ENCODE peak calls at places on chromosomes 1 and 21, in six cellular contexts. Q is sigmoid colon, R is PC-3, G is stomach, V is astrocyte, D is BE2C. U is an unnamed sample.
A peak's percentile ranks its signal among the peaks of the same experiment; 100 is the strongest.

GRCh38 chr1:53176452-53177344 is 19.9 kb upstream of the CPT2 start:
- DNase-seq in R (peak; percentile 91), Q (peak; percentile 81), V (peak; percentile 47), D (peak; percentile 15), G (peak; percentile 79), U (no peak)

GRCh38 chr21:35540950-35541632 is 492.0 kb upstream of the RUNX1 start:
- DNase-seq in Q (no peak), G (no peak), V (peak; percentile 17), D (no peak), R (no peak), U (no peak)

GRCh38 chr1:190579517-190580193 is 102.0 kb upstream of the BRINP3 start:
- DNase-seq in D (no peak), R (no peak), V (no peak), G (no peak), Q (no peak), U (no peak)

GRCh38 chr1:117095237-117095636 is 26.3 kb downstream of the TRIM45 start:
- DNase-seq in R (no peak), G (no peak), D (no peak), Q (no peak), V (peak; percentile 95), U (no peak)

GRCh38 chr1:113390871-113391642 is 742 bp downstream of the MAGI3 start:
- DNase-seq in G (peak; percentile 67), V (no peak), R (peak; percentile 54), Q (peak; percentile 80), D (peak; percentile 63), U (no peak)

GRCh38 chr21:14737922-14738321 is 191.8 kb upstream of the SAMSN1 start:
- DNase-seq in Q (no peak), V (no peak), G (peak; percentile 31), R (peak; percentile 83), D (peak; percentile 24), U (peak; percentile 52)

GRCh38 chr21:27189870-27190269 is 223.0 kb upstream of the ADAMTS5 start:
- DNase-seq in G (no peak), V (no peak), R (no peak), D (no peak), Q (no peak), U (no peak)

GRCh38 chr21:29205009-29205408 is 74.6 kb downstream of the MAP3K7CL start:
- DNase-seq in D (no peak), V (no peak), Q (no peak), R (no peak), G (no peak), U (no peak)

GRCh38 chr1:48033495-48034050 is 36.4 kb upstream of the TRABD2B start:
- DNase-seq in G (no peak), Q (no peak), V (no peak), R (no peak), D (no peak), U (no peak)

GRCh38 chr1:32701421-32701911 is 1.1 kb downstream of the SYNC start:
- DNase-seq in D (no peak), R (no peak), G (no peak), Q (no peak), V (no peak), U (no peak)

GRCh38 chr1:206496131-206496793 is 11.1 kb upstream of the RASSF5 start:
- DNase-seq in G (peak; percentile 71), R (no peak), Q (no peak), V (no peak), D (no peak), U (no peak)

GRCh38 chr1:205245096-205245495 is 17.4 kb downstream of the TMCC2 start:
- DNase-seq in G (no peak), V (no peak), Q (peak; percentile 36), R (no peak), D (no peak), U (no peak)

GRCh38 chr1:150799104-150799503 is 9.0 kb downstream of the CTSK start:
- DNase-seq in R (no peak), V (no peak), D (no peak), Q (no peak), G (no peak), U (no peak)

GRCh38 chr1:7010534-7011200 is 225.4 kb downstream of the CAMTA1 start:
- DNase-seq in D (no peak), Q (no peak), V (no peak), R (no peak), G (no peak), U (no peak)

GRCh38 chr1:78176448-78176847 is 130.7 kb downstream of the GIPC2 start:
- DNase-seq in R (peak; percentile 90), D (no peak), G (no peak), V (peak; percentile 87), Q (peak; percentile 65), U (peak; percentile 63)

GRCh38 chr1:151166506-151166956 is 587 bp downstream of the SCNM1 start:
- DNase-seq in R (peak; percentile 50), D (no peak), G (no peak), Q (peak; percentile 72), V (peak; percentile 77), U (peak; percentile 57)

GRCh38 chr1:33371334-33371733 is 50.4 kb upstream of the A3GALT2 start:
- DNase-seq in G (no peak), Q (no peak), D (no peak), V (no peak), R (no peak), U (no peak)

GRCh38 chr1:32028746-32029145 is 15.1 kb downstream of the KHDRBS1 start:
- DNase-seq in R (no peak), G (no peak), D (no peak), Q (no peak), V (peak; percentile 15), U (no peak)

GRCh38 chr1:238960071-238960470 is 426.3 kb upstream of the CHRM3 start:
- DNase-seq in G (no peak), R (peak; percentile 97), V (peak; percentile 94), D (no peak), Q (no peak), U (peak; percentile 42)

DNA sequence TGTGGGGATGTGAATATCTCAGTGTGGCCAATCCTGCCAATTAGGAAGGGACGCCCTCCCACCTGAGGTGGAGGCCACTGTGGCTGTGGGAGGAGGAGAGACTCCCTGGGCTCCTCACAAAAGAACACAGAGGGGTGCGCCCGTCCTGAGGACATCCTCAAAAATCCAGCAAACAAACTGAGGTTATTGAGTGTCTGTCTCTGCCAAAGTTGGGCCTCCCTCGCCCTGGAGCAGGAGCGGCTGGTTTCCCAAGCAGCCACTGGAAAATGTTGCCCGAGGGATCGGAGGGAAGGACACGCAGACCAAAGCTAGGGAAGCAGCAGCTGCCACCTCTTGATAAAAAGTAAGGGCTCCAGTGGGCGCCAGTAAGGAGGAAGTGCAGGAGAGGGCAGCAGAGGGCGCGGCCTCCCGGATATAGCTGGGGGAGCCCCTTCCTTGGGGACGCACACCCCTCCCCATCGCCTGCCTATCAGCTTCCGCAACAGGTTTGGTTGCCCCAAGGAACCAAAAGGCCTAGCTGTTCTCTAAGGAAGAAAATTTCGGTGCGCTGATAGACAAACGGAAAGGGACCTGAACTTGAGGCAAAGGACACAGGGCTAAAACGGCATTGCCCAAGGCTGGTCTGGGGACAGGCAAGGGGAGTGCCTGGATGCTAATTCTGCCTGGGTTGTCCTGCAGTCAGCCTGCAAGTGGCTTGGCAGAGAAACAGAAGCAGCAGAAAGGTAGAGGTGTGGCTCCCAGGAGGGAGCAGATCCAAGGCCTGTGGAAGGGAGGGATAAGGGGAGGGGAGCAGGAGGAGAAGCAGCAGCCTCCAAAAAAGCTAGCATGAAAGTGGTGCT is 1.7 kb upstream of the GRIK3 start:
- DNase-seq in V (no peak), Q (no peak), G (no peak), D (peak; percentile 70), R (no peak), U (no peak)
- H3K4me3 ChIP-seq in V (no peak overlapping the region), Q (no peak overlapping the region), G (no peak overlapping the region), D (peak overlapping the region; percentile 39), R (no peak overlapping the region), U (no peak overlapping the region)

GRCh38 chr1:203861379-203862184 is at the start of gene SNRPE:
- DNase-seq in D (peak; percentile 96), Q (peak; percentile 98), V (peak; percentile 94), R (peak; percentile 99), G (peak; percentile 95), U (peak; percentile 96)
- TF ChIP-seq CTCF in D (peak; percentile 93), Q (peak; percentile 94), V (peak; percentile 86), R (peak; percentile 88), G (peak; percentile 100), U (peak; percentile 93)

DNA sequence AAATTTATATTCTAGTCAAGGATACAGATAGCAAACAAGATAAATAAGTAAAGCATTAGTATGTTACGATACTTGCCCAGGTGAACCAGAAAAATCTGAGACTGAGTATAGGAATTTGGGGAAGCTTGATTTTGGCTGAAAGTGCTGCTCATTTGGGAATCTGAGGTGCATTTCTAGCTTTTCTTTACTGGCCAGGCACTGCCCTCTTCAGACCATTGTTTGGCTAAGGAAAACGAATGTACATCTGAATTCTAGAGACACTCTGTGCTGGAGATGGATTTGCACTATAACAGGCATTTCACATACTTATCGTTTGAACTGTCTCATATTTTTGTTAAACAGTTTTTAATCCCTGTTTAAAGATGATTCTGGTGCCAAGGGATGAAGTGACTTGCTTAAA is 23.4 kb downstream of the ARID1A start:
- DNase-seq in D (no peak), Q (no peak), G (no peak), V (no peak), R (no peak), U (no peak)
- H3K36me3 ChIP-seq in D (peaks cover 3% of the 10 kb centered on the region), Q (no peaks in the 10 kb centered on the region), G (no peaks in the 10 kb centered on the region), V (no peaks in the 10 kb centered on the region), R (peaks cover 3% of the 10 kb centered on the region), U (no peaks in the 10 kb centered on the region)

DNA sequence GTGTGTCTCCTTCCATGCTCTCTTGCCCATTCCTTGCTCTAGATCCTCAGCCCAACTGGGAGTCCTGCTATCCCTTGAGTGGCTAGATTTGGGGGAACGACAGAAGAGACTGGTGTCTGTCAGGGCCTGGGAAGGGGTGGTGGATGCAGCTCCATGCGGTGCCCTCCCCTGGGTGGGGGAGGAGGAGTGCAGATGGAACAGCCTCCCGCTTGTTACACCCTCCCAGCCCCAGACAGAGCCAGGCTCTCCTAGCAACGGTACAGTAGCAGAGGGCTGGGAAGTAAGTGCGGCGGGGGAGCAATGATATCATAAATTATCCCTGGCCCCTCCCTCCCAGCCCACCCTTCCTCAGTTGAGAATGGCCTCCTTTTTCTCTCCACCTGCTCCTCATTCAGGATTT is 37.2 kb downstream of the RHBG start:
- DNase-seq in G (no peak), V (no peak), Q (no peak), D (no peak), R (no peak), U (no peak)
- H3K4me3 ChIP-seq in G (no peak overlapping the region), V (no peak overlapping the region), Q (no peak overlapping the region), D (no peak overlapping the region), R (no peak overlapping the region), U (no peak overlapping the region)

GRCh38 chr1:193338194-193338593 is 151.8 kb upstream of the B3GALT2 start:
- DNase-seq in V (peak; percentile 52), R (peak; percentile 65), D (no peak), Q (no peak), G (no peak), U (peak; percentile 8)
- TF ChIP-seq CTCF in V (peak; percentile 3), R (peak; percentile 52), D (peak; percentile 1), Q (no peak), G (no peak), U (no peak)

GRCh38 chr1:68173283-68174172 is 58.8 kb downstream of the WLS start:
- DNase-seq in G (no peak), D (no peak), R (peak; percentile 59), V (peak; percentile 78), Q (no peak), U (peak; percentile 49)
- H3K36me3 ChIP-seq in G (no peaks in the 10 kb centered on the region), D (no peaks in the 10 kb centered on the region), R (no peaks in the 10 kb centered on the region), V (peaks cover 4% of the 10 kb centered on the region), Q (no peaks in the 10 kb centered on the region), U (peaks cover 3% of the 10 kb centered on the region)

DNA sequence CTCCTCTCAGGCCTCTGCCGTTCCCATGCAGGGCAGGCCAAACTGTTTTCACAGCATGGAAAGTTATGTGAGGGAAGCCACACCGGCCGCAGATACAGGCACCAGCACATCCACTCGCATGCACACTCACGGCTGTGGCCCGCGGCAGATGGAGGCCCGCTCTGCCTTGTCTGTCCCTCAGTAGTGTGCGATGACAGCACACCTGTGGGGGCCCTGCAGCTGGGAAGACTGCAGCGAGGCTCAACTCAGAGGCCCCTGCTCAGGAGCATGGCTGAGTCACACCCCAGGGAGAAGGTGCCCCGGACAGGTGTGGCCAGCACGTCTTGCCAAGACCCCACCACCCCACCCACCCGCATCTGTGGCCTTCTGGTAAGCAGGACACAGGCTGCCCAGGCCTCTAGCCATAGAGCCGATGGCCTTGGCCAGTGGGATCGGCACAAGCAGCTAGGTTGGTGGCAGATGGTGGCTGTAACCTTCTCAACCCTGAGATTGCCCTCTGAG is 1.3 kb upstream of the UBE2J2 start:
- DNase-seq in G (no peak), V (no peak), R (no peak), Q (no peak), D (no peak), U (no peak)
- H3K4me3 ChIP-seq in G (peak overlapping the region; percentile 98), V (no peak overlapping the region), R (peak overlapping the region; percentile 96), Q (no peak overlapping the region), D (no peak overlapping the region), U (no peak overlapping the region)

U was measured in brain microvascular endothelial cell.